ENCODE peak calls at places on chromosomes 11 and 22, in eight cellular contexts. W, L, I, Z, C, U, O and R are unnamed samples.

GRCh38 chr22:39176067-39176621 is 23.7 kb upstream of the CBX7 start:
- DNase-seq in U (peak), W (no peak), C (peak), O (peak), I (peak), Z (peak), L (no peak), R (peak)

GRCh38 chr11:76787911-76788596 is 4.9 kb downstream of the TSKU start:
- DNase-seq in U (peak), Z (peak), W (no peak), I (no peak), L (no peak), C (no peak), O (peak), R (peak)

GRCh38 chr11:125423247-125423849 is 72.7 kb downstream of the FEZ1 start:
- DNase-seq in L (no peak), W (no peak), I (no peak), U (no peak), O (no peak), Z (no peak), C (no peak), R (no peak)

GRCh38 chr11:64861227-64861970 is 16.9 kb upstream of the CDC42BPG start:
- DNase-seq in W (no peak), U (no peak), C (no peak), O (no peak), Z (no peak), I (no peak), L (no peak), R (no peak)

GRCh38 chr11:12052676-12053605 is 44.5 kb upstream of the DKK3 start:
- DNase-seq in U (no peak), L (no peak), I (no peak), C (no peak), W (no peak), Z (no peak), O (no peak), R (no peak)

GRCh38 chr22:36215976-36216375 is 14.4 kb upstream of the APOL4 start:
- DNase-seq in C (no peak), L (no peak), W (no peak), U (no peak), Z (no peak), O (no peak), I (no peak), R (no peak)

GRCh38 chr11:47216141-47216798 is 1.5 kb downstream of the DDB2 start:
- DNase-seq in Z (peak), I (no peak), L (no peak), W (peak), O (peak), U (peak), C (peak), R (peak)

GRCh38 chr11:30758012-30758411 is 171.9 kb upstream of the MPPED2 start:
- DNase-seq in L (no peak), U (peak), I (no peak), Z (no peak), W (no peak), O (no peak), C (no peak), R (no peak)

GRCh38 chr11:27385245-27385644 is 22.2 kb upstream of the CCDC34 start:
- DNase-seq in O (peak), W (peak), L (no peak), Z (no peak), U (peak), C (no peak), I (no peak), R (peak)

GRCh38 chr11:103637250-103637649 is 399.2 kb upstream of the DDI1 start:
- DNase-seq in C (no peak), O (peak), W (no peak), Z (no peak), U (peak), I (no peak), L (no peak), R (peak)

GRCh38 chr22:22520667-22521602 is 865 bp upstream of the ZNF280A start:
- DNase-seq in C (no peak), L (no peak), Z (no peak), U (peak), I (no peak), W (no peak), O (no peak), R (no peak)

GRCh38 chr11:82972103-82972502 is 70.6 kb downstream of the DDIAS start:
- DNase-seq in Z (no peak), I (no peak), U (no peak), L (no peak), C (no peak), O (no peak), W (no peak), R (no peak)

GRCh38 chr11:130449996-130450419 is 1.6 kb downstream of the ADAMTS15 start:
- DNase-seq in I (peak), U (peak), Z (peak), C (peak), O (peak), L (no peak), W (peak), R (peak)

GRCh38 chr22:28424427-28425080 is 255.1 kb downstream of the TTC28 start:
- DNase-seq in I (no peak), C (no peak), W (peak), L (no peak), O (peak), U (peak), Z (no peak), R (peak)

GRCh38 chr11:48307760-48308386 is 1.9 kb downstream of the OR4S1 start:
- DNase-seq in L (peak), Z (no peak), U (peak), C (peak), I (no peak), O (peak), W (no peak), R (peak)

GRCh38 chr11:2885017-2885675 is 429 bp downstream of the CDKN1C start:
- DNase-seq in L (no peak), O (peak), Z (peak), U (peak), W (no peak), I (peak), C (peak), R (peak)

GRCh38 chr22:41030891-41031290 is 61.5 kb upstream of the EP300 start:
- DNase-seq in W (peak), L (no peak), I (no peak), C (no peak), Z (no peak), U (peak), O (peak), R (peak)

GRCh38 chr11:130066338-130066737 is 3.4 kb upstream of the APLP2 start:
- DNase-seq in U (no peak), O (no peak), C (no peak), I (no peak), W (no peak), L (no peak), Z (no peak), R (no peak)

GRCh38 chr22:49863936-49864335 is 10.3 kb downstream of the ZBED4 start:
- DNase-seq in I (no peak), O (no peak), C (no peak), U (no peak), W (no peak), Z (peak), L (no peak), R (no peak)

GRCh38 chr22:39251762-39252460 is 7.1 kb upstream of the PDGFB start:
- DNase-seq in W (no peak), I (no peak), U (no peak), Z (no peak), O (no peak), C (no peak), L (no peak), R (peak)

GRCh38 chr22:29814003-29814402 is 24.1 kb downstream of the ASCC2 start:
- DNase-seq in L (no peak), U (no peak), O (no peak), C (no peak), I (no peak), Z (no peak), W (no peak), R (no peak)

GRCh38 chr11:71420455-71421241 is 27.5 kb downstream of the DHCR7 start:
- DNase-seq in W (no peak), O (peak), U (peak), Z (no peak), L (no peak), C (peak), I (no peak), R (peak)

GRCh38 chr11:11764428-11764803 is 77.4 kb upstream of the USP47 start:
- DNase-seq in U (no peak), W (no peak), I (no peak), O (no peak), Z (no peak), C (no peak), L (no peak), R (no peak)

GRCh38 chr11:122697636-122698167 is 42.2 kb downstream of the UBASH3B start:
- DNase-seq in I (no peak), O (peak), C (no peak), U (peak), Z (no peak), L (no peak), W (no peak), R (peak)

GRCh38 chr11:35563413-35564245 is 38.2 kb upstream of the PAMR1 start:
- DNase-seq in W (no peak), C (no peak), O (peak), Z (no peak), I (no peak), U (peak), L (no peak), R (no peak)

GRCh38 chr22:25183959-25184619 is 15.6 kb upstream of the CRYBB3 start:
- DNase-seq in O (no peak), L (no peak), Z (no peak), U (no peak), I (no peak), W (no peak), C (no peak), R (no peak)

GRCh38 chr11:10426475-10426874 is 28.6 kb upstream of the AMPD3 start:
- DNase-seq in W (no peak), C (no peak), L (no peak), Z (no peak), I (no peak), O (peak), U (peak), R (no peak)

GRCh38 chr11:3153291-3153861 is 11.7 kb downstream of the OSBPL5 start:
- DNase-seq in L (no peak), I (peak), U (peak), C (no peak), Z (peak), O (peak), W (peak), R (peak)

GRCh38 chr11:15884792-15885540 is 471.4 kb downstream of the SOX6 start:
- DNase-seq in U (no peak), O (no peak), W (no peak), C (no peak), Z (no peak), I (no peak), L (no peak), R (no peak)

GRCh38 chr11:126408901-126409670 is 53.6 kb downstream of the ST3GAL4 start:
- DNase-seq in L (no peak), W (no peak), Z (no peak), U (no peak), O (no peak), C (no peak), I (no peak), R (no peak)

GRCh38 chr22:45199723-45200122 is 36.0 kb downstream of the NUP50 start:
- DNase-seq in I (peak), L (no peak), W (no peak), C (no peak), O (no peak), Z (no peak), U (no peak), R (no peak)

GRCh38 chr11:68127791-68128681 is 6.8 kb upstream of the CHKA start:
- DNase-seq in W (peak), O (peak), I (peak), L (no peak), U (peak), C (peak), Z (peak), R (peak)

GRCh38 chr11:126165366-126166156 is 45.9 kb downstream of the RPUSD4 start:
- DNase-seq in I (no peak), U (no peak), Z (no peak), C (no peak), W (no peak), O (no peak), L (no peak), R (no peak)

GRCh38 chr22:20560716-20561115 is 53.3 kb downstream of the MED15 start:
- DNase-seq in Z (no peak), I (no peak), W (no peak), O (no peak), L (no peak), U (no peak), C (no peak), R (no peak)

GRCh38 chr11:61522881-61523280 is 14.3 kb downstream of the LRRC10B start:
- DNase-seq in U (no peak), C (no peak), Z (no peak), I (no peak), W (no peak), O (no peak), L (no peak), R (no peak)

DNA sequence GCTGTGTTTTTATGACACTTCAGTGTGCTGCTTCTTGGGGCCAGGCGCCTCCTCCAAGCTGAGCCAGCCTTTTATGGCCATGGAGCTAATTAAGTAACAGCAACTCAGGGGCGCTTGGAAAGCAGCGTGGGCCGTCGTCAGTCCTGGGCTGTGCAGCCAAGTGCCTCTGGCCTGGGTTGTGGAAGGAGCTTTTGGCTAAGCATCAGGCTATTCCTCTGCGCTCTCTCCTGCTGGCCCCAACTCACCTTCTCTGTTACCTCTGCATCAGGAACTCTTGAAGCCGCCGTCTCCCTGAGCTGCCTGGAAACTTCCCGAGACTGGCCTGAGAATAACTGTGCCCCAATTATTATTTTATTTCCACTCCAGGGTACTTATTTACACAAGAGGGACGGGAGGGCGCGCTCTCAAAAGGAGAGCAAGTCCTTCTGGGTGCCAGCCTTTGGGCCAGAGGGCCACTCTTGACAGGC is 38.7 kb upstream of the NAV2 start:
- DNase-seq in C (no peak), L (no peak), U (no peak), W (no peak), I (peak), O (peak), Z (peak), R (peak)
- H3K4me3 ChIP-seq in C (no peak), L (no peak), U (no peak), W (no peak), I (no peak), O (no peak), Z (no peak), R (no peak)

GRCh38 chr11:62555464-62556092 is 9.0 kb upstream of the AHNAK start:
- DNase-seq in C (no peak), W (no peak), L (no peak), U (peak), I (peak), Z (no peak), O (no peak), R (no peak)

GRCh38 chr11:62558669-62559068 is 12.1 kb upstream of the AHNAK start:
- DNase-seq in U (no peak), Z (no peak), O (no peak), I (no peak), C (no peak), L (no peak), W (no peak), R (no peak)

GRCh38 chr11:62554377-62554776 is 7.8 kb upstream of the AHNAK start:
- DNase-seq in W (no peak), I (no peak), O (no peak), C (no peak), U (no peak), Z (no peak), L (no peak), R (no peak)

GRCh38 chr11:62556872-62557631 is 10.4 kb upstream of the AHNAK start:
- DNase-seq in I (no peak), W (no peak), C (no peak), O (no peak), L (no peak), U (peak), Z (no peak), R (no peak)

DNA sequence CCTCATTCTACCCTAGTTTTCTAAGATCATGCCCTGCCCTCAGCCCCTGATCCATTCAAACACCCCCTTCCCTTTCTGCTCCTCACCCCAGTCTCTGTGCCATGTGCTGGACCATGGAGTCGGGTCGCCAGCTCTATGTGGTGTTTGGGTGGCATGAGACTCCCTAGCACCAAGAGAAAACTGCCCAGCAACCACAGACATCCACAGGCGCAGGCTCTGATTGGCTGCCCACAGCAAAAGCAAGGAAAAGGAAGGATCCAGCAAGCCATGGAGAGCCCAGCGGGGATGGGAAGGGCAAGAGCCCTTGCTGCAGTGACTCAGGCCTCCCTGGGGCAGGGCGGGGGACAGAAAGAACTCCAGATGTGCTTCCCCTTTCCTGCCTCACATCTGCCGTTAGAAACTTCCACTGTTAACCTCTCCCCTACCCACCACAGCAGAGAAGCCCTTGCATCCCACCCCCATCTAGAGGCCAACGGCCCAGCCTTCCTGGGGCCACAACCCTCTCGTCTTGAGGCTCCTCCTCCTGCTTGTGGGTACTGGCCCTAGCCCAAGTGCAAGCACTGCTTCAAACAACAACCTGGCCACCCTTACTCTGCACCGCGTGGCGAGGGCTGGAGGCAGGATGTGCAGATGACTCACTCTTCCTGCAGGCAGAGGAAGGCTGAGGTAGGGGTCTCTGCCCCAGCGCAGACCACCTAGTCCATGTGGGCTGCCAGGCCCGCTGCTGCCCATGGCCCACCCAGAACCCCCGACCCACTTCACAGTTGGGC is 9.7 kb upstream of the AHNAK start:
- DNase-seq in C (peak), L (peak), U (peak), W (peak), Z (peak), O (peak), I (peak), R (peak)
- H3K4me3 ChIP-seq in C (no peak), L (peak), U (peak), W (peak), Z (peak), O (peak), I (peak), R (no peak)

GRCh38 chr11:8871283-8871775 is 39.7 kb upstream of the AKIP1 start:
- DNase-seq in C (peak), U (peak), L (no peak), Z (no peak), W (peak), I (peak), O (peak), R (peak)
- H3K4me3 ChIP-seq in C (peak), U (peak), L (no peak), Z (peak), W (peak), I (peak), O (peak), R (peak)

DNA sequence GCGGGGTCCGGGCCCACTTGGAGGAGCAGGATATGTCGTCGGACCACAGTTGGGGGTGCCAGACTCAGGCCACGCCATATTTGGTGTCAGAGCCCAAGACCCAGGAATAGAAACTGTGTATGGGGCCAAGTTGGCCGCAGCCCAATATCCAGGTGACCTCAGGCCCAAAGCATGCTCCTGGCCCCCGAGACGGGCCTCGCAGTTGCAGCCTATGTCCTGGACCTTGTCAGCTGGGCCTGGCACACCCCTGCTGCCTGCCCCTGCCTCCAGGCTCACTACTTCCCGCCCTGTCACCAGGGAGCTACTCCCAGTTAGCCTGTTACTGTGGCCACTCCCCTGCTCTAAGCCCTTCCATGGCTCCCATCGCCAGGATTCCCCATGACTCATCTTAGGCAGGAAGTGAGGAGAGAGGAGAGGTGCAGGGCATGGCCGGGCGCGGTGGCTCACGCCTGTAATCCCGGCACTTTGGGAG is 23.1 kb downstream of the A4GALT start:
- DNase-seq in U (peak), I (no peak), O (peak), L (no peak), Z (no peak), C (peak), W (no peak), R (peak)
- H3K4me3 ChIP-seq in U (no peak), I (no peak), O (no peak), L (no peak), Z (no peak), C (no peak), W (no peak), R (no peak)